ENCODE peak calls at places on chromosomes 12 and 14, in four cellular contexts. C is mesenchymal stem cell, Z is K562, I is DND-41. M is an unnamed sample.

GRCh38 chr12:12693111-12693671 is 2.8 kb downstream of the GPR19 start:
- DNase-seq in Z (no peak), C (no peak), I (no peak), M (peak)

GRCh38 chr14:68667313-68667791 is 125.5 kb downstream of the ZFP36L1 start:
- DNase-seq in Z (no peak), I (no peak), C (peak), M (no peak)

GRCh38 chr12:14999421-15000047 is 26.7 kb downstream of the PDE6H start:
- DNase-seq in C (peak), Z (no peak), I (no peak), M (no peak)

GRCh38 chr12:110545812-110546211 is 37.3 kb downstream of the PPTC7 start:
- DNase-seq in Z (no peak), I (no peak), C (no peak), M (peak)

GRCh38 chr12:48021485-48022179 is 17.4 kb upstream of the COL2A1 start:
- DNase-seq in C (no peak), I (no peak), Z (no peak), M (peak)

GRCh38 chr14:92560106-92560865 is 46.7 kb downstream of the RIN3 start:
- DNase-seq in I (no peak), C (no peak), Z (no peak), M (no peak)

GRCh38 chr12:68565391-68565903 is 45.3 kb upstream of the RAP1B start:
- DNase-seq in Z (no peak), C (peak), I (no peak), M (no peak)

GRCh38 chr12:96219700-96220206 is 25.6 kb downstream of the ELK3 start:
- DNase-seq in Z (no peak), I (no peak), C (peak), M (peak)

GRCh38 chr14:104682107-104682593 is 7.3 kb upstream of the INF2 start:
- DNase-seq in Z (no peak), C (no peak), I (no peak), M (peak)

GRCh38 chr12:30694412-30694955 is 1.2 kb downstream of the IPO8 start:
- DNase-seq in I (no peak), C (peak), Z (peak), M (peak)

GRCh38 chr12:87254371-87255030 is 774.7 kb downstream of the C12orf50 start:
- DNase-seq in I (no peak), Z (no peak), C (no peak), M (no peak)

GRCh38 chr14:29442720-29443119 is 484.9 kb downstream of the PRKD1 start:
- DNase-seq in Z (no peak), C (peak), I (no peak), M (no peak)

GRCh38 chr14:55127491-55127951 is 1.5 kb upstream of the LGALS3 start:
- DNase-seq in C (peak), Z (no peak), I (no peak), M (no peak)

GRCh38 chr14:55302367-55302766 is 31.1 kb downstream of the FBXO34 start:
- DNase-seq in I (no peak), C (no peak), Z (no peak), M (no peak)

GRCh38 chr12:51118706-51119105 is 35.3 kb upstream of the CSRNP2 start:
- DNase-seq in I (no peak), Z (no peak), C (no peak), M (no peak)

GRCh38 chr12:85413266-85413665 is 133.2 kb downstream of the ALX1 start:
- DNase-seq in C (no peak), Z (no peak), I (no peak), M (no peak)

DNA sequence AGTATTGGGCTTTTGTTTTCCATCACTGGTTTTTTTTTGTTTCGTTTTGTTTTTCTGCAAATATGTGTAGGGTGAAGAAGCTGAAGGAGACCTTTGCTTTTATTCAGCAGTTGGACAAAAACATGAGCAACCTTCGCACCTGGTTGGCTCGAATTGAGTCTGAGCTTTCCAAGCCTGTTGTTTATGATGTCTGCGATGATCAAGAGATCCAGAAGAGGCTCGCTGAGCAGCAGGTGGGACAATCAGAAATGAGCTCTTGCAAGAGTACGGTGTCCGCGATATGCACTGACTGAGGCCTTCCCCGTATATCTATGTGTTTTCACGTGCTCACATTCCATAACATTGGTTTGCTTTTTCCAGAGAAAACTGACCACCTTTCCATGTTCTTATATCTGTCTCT is 91.4 kb downstream of the ESR2 start:
- DNase-seq in C (no peak), I (no peak), Z (no peak), M (no peak)
- H3K4me3 ChIP-seq in C (no peak), I (no peak), Z (no peak), M (no peak)

DNA sequence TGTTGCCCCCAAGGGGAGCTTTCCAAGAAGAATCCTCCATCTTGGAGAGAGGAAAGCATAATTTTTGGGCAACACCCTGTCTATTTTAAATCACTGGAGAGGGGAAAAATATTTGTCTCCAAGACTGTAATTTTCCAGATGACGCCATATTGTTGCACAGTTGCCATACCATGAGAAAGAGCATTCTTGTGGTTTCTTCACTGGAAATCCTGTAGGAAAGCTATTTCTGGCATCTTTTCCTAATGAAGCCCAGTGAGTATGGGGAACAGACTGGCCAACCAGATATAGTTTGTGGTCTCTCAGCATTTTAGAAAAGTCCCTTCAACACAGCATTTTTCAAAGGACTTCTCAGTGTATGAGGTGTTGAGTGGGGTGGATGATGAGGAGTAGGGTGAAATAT is 88.1 kb upstream of the MANSC4 start:
- DNase-seq in I (no peak), C (peak), Z (no peak), M (no peak)
- H3K9ac ChIP-seq in I (no peak), C (no peak), Z (no peak), M (no peak)

DNA sequence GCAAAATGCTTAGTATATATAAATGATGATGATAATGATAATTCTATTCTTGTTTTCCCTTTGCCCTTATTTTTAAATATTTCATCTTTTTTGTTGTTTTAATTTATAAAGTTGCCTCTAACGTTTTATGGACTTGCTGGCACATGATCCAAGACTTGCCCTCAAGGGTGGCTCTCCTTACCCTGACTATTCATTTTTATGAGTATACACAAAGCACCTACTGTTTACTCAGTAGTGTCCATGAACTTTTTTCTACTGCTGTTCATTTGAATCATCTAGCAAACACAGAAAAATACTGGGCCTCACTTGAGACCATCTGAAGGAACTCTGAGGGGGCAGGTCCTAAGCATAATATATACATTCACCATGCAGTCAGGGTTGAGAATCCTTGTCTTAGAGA is 276.2 kb downstream of the AACS start:
- DNase-seq in I (no peak), C (no peak), Z (no peak), M (no peak)
- H3K4me3 ChIP-seq in I (no peak), C (no peak), Z (no peak), M (no peak)

GRCh38 chr12:113468365-113469223 is 3.1 kb downstream of the LHX5 start:
- DNase-seq in C (no peak), Z (no peak), I (no peak), M (peak)
- H3K9ac ChIP-seq in C (no peak), Z (peak), I (no peak), M (no peak)

GRCh38 chr14:103273145-103273846 is 60.7 kb upstream of the EIF5 start:
- DNase-seq in Z (no peak), C (no peak), I (no peak), M (no peak)
- H3K4me3 ChIP-seq in Z (no peak), C (peak), I (no peak), M (no peak)

GRCh38 chr12:106418970-106419369 is 61.4 kb downstream of the POLR3B start:
- DNase-seq in I (no peak), C (no peak), Z (no peak), M (no peak)

GRCh38 chr12:106416273-106416672 is 58.7 kb downstream of the POLR3B start:
- DNase-seq in I (no peak), Z (no peak), C (no peak), M (no peak)

GRCh38 chr12:106415134-106415533 is 57.6 kb downstream of the POLR3B start:
- DNase-seq in C (peak), I (no peak), Z (no peak), M (no peak)

GRCh38 chr12:106423291-106423690 is 65.7 kb downstream of the POLR3B start:
- DNase-seq in Z (no peak), C (no peak), I (no peak), M (no peak)

DNA sequence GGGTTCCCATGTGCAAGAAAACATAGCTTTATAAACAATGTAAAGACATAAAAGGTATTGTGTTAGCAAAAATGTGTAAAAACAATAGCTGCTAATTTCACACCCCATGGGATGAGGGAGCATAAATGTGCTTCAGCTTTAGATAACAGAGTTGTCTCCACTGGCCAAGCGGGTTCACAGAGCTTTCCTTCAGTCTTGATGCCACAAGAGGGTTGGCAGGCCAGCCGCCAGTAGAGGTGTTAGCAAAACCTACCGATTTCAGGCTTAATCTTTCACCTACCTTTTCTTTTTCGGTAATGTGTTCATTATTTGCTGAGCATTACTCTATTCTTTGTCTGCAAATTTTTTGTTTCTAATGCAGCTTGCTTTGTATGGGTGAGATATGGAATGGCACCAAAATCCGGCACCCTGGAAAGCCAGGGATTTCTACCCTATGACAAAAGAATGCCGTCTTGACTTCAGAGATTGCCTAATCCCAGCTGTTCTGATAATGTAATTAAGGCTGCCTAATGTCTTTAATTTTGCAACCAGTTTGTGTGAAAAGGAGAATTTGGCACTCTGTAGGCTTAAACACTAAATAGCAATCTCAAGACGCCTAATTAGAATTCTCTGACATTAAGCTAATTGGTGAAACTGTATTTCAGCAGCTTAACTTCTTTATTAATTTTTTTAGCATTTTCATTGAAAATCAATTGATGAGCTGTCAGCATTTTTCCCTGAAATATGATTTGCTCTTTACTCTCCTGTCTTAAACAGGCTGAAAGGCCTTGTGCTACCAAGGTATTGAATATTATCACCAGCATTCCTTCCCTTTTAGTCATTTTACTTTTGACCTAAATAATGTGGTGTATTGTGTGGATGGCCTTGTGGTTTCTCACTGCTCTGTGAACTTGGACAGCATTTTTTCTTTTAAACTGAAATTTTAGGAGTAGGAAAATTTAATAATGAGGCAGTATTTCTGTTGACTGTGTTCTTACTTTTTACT is 60.7 kb downstream of the POLR3B start:
- DNase-seq in Z (no peak), I (no peak), C (peak), M (peak)
- H3K9ac ChIP-seq in Z (no peak), I (no peak), C (peak), M (no peak)

GRCh38 chr12:71071466-71072097 is 86.2 kb downstream of the TSPAN8 start:
- DNase-seq in C (no peak), I (no peak), Z (no peak), M (no peak)
- H3K4me3 ChIP-seq in C (peak), I (no peak), Z (no peak), M (no peak)